ENCODE peak calls at places on chromosome 13, in five cellular contexts. T, C, Y, J and Q are unnamed samples.

GRCh38 chr13:40401911-40402776 is 264.3 kb downstream of the FOXO1 start:
- DNase-seq in T (peak), C (peak), Y (peak), J (peak), Q (no peak)

GRCh38 chr13:37534181-37534580 is 64.4 kb downstream of the POSTN start:
- DNase-seq in T (peak), C (peak), Y (no peak), J (peak), Q (no peak)

GRCh38 chr13:98307744-98308524 is 130.9 kb upstream of the RNF113B start:
- DNase-seq in T (peak), C (peak), Y (peak), J (peak), Q (no peak)

GRCh38 chr13:97561182-97561581 is 127.2 kb downstream of the RAP2A start:
- DNase-seq in T (no peak), C (no peak), Y (no peak), J (no peak), Q (no peak)

GRCh38 chr13:48902421-48902820 is 73.3 kb upstream of the FNDC3A start:
- DNase-seq in T (peak), C (peak), Y (no peak), J (peak), Q (no peak)

GRCh38 chr13:42876270-42876714 is 94.9 kb downstream of the FAM216B start:
- DNase-seq in T (no peak), C (no peak), Y (no peak), J (no peak), Q (no peak)

GRCh38 chr13:21243045-21243842 is 66.8 kb downstream of the MRPL57 start:
- DNase-seq in T (no peak), C (peak), Y (no peak), J (no peak), Q (no peak)

GRCh38 chr13:28622286-28622685 is 36.6 kb upstream of the POMP start:
- DNase-seq in T (no peak), C (no peak), Y (peak), J (no peak), Q (no peak)

GRCh38 chr13:47094734-47095434 is 198.0 kb upstream of the HTR2A start:
- DNase-seq in T (no peak), C (no peak), Y (no peak), J (no peak), Q (no peak)

GRCh38 chr13:50587122-50587521 is 256.4 kb downstream of the DLEU7 start:
- DNase-seq in T (no peak), C (no peak), Y (no peak), J (no peak), Q (no peak)

GRCh38 chr13:27524981-27525975 is 74.9 kb upstream of the MTIF3 start:
- DNase-seq in T (no peak), C (no peak), Y (no peak), J (no peak), Q (no peak)

GRCh38 chr13:30334663-30335386 is 27.5 kb upstream of the KATNAL1 start:
- DNase-seq in T (no peak), C (peak), Y (no peak), J (no peak), Q (peak)

GRCh38 chr13:82758056-82758455 is 1124.2 kb downstream of the SLITRK1 start:
- DNase-seq in T (peak), C (no peak), Y (no peak), J (no peak), Q (peak)

GRCh38 chr13:108681986-108682562 is 52.7 kb downstream of the MYO16 start:
- DNase-seq in T (no peak), C (no peak), Y (no peak), J (no peak), Q (no peak)

GRCh38 chr13:50198508-50198907 is 183.3 kb downstream of the KCNRG start:
- DNase-seq in T (peak), C (peak), Y (no peak), J (peak), Q (no peak)

GRCh38 chr13:111484129-111484925 is 163.9 kb downstream of the TEX29 start:
- DNase-seq in T (no peak), C (no peak), Y (no peak), J (no peak), Q (no peak)

GRCh38 chr13:97538193-97538592 is 104.2 kb downstream of the RAP2A start:
- DNase-seq in T (no peak), C (no peak), Y (no peak), J (no peak), Q (no peak)

GRCh38 chr13:75666646-75667351 is 30.7 kb downstream of the LMO7 start:
- DNase-seq in T (peak), C (peak), Y (no peak), J (peak), Q (no peak)

GRCh38 chr13:112169941-112170822 is 103.2 kb downstream of the SOX1 start:
- DNase-seq in T (no peak), C (no peak), Y (no peak), J (no peak), Q (no peak)

GRCh38 chr13:68099616-68100015 is 869.5 kb upstream of the PCDH9 start:
- DNase-seq in T (no peak), C (no peak), Y (no peak), J (peak), Q (no peak)

GRCh38 chr13:39037880-39038568 is at the start of the genes NHLRC3 and PROSER1:
- DNase-seq in T (peak), C (peak), Y (peak), J (peak), Q (peak)

GRCh38 chr13:40334031-40334430 is 332.4 kb downstream of the FOXO1 start:
- DNase-seq in T (no peak), C (no peak), Y (no peak), J (no peak), Q (no peak)

GRCh38 chr13:73466561-73466960 is 407.8 kb downstream of the KLF5 start:
- DNase-seq in T (no peak), C (no peak), Y (no peak), J (no peak), Q (no peak)

GRCh38 chr13:73522937-73523336 is 464.1 kb downstream of the KLF5 start:
- DNase-seq in T (no peak), C (no peak), Y (no peak), J (no peak), Q (no peak)

GRCh38 chr13:24348797-24349515 is 39.6 kb downstream of the C1QTNF9 start:
- DNase-seq in T (no peak), C (no peak), Y (no peak), J (no peak), Q (no peak)

GRCh38 chr13:29937379-29937778 is 87.0 kb upstream of the UBL3 start:
- DNase-seq in T (no peak), C (no peak), Y (no peak), J (no peak), Q (no peak)

GRCh38 chr13:48501705-48502104 is 31.2 kb downstream of the RCBTB2 start:
- DNase-seq in T (no peak), C (peak), Y (no peak), J (no peak), Q (no peak)

GRCh38 chr13:29733069-29733700 is 117.2 kb downstream of the UBL3 start:
- DNase-seq in T (no peak), C (no peak), Y (no peak), J (no peak), Q (no peak)

GRCh38 chr13:46281779-46282178 is 70.1 kb downstream of the LRRC63 start:
- DNase-seq in T (no peak), C (no peak), Y (no peak), J (no peak), Q (no peak)

GRCh38 chr13:22926176-22927007 is 254.4 kb upstream of the SGCG start:
- DNase-seq in T (peak), C (peak), Y (peak), J (peak), Q (no peak)
- H3K4me3 ChIP-seq in T (peak), C (peak), Y (peak), J (peak), Q (no peak)

DNA sequence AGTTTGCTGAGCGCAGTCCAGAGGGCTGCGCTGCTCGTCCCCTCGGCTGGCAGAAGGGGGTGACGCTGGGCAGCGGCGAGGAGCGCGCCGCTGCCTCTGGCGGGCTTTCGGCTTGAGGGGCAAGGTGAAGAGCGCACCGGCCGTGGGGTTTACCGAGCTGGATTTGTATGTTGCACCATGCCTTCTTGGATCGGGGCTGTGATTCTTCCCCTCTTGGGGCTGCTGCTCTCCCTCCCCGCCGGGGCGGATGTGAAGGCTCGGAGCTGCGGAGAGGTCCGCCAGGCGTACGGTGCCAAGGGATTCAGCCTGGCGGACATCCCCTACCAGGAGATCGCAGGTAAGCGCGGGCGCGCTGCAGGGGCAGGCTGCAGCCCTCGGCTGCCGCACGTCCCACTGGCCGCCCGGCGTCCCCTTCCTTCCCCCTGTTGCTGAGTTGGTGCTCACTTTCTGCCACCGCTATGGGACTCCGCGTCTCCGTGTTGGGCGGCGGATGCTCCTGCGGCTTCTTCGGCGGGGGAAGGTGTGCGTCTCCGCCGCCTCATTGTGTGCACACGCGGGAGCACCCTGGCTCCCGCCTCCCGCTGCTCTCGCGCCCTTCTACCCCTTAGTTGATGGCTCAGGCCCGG is 786 bp downstream of the GPC6 start:
- DNase-seq in T (peak), C (peak), Y (no peak), J (peak), Q (no peak)
- H3K4me3 ChIP-seq in T (peak), C (peak), Y (peak), J (peak), Q (no peak)

DNA sequence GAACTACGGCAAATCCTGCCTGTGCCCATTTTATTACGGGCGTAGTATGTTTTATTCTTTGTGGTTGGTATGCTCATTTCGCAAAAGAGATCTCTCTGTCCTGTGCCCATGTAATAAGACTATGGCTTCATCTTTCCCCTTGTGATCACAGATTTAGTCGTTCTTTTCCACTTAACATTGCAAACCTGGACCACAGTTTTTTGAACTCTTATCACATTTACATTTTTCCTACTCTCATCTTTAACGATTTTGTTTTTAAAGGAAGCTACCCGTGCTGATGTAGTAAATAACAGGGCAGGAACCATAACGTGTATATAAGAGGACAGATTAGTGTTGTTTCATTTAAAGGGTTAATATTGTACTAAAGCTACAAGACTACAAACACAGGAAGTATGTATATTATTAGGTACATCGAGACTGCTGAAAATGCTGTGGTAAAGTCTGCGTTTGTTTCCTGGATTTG is 3.1 kb upstream of the MYCBP2 start:
- DNase-seq in T (no peak), C (no peak), Y (no peak), J (peak), Q (no peak)
- H3K4me3 ChIP-seq in T (peak), C (peak), Y (peak), J (peak), Q (peak)

GRCh38 chr13:100089633-100090032 is 740 bp downstream of the PCCA start:
- DNase-seq in T (no peak), C (peak), Y (no peak), J (peak), Q (peak)

GRCh38 chr13:100088648-100089601 is at the start of gene PCCA:
- DNase-seq in T (peak), C (peak), Y (peak), J (peak), Q (peak)

GRCh38 chr13:100088282-100088647 is 628 bp upstream of the PCCA start:
- DNase-seq in T (no peak), C (no peak), Y (no peak), J (no peak), Q (no peak)

GRCh38 chr13:100095498-100095897 is 6.6 kb downstream of the PCCA start:
- DNase-seq in T (no peak), C (no peak), Y (no peak), J (no peak), Q (no peak)

GRCh38 chr13:100090861-100091260 is 2.0 kb downstream of the PCCA start:
- DNase-seq in T (no peak), C (no peak), Y (no peak), J (no peak), Q (no peak)
- H3K4me3 ChIP-seq in T (no peak), C (no peak), Y (no peak), J (no peak), Q (no peak)